ENCODE peak calls at places on chromosomes 13 and 19, in four cellular contexts. W, B, I and K are unnamed samples.

GRCh38 chr19:44476559-44477408 is 23.5 kb downstream of the ZNF180 start:
- DNase-seq in B (no peak), I (peak; percentile 31), W (no peak), K (peak; percentile 40)

GRCh38 chr13:109682534-109683244 is 103.7 kb downstream of the IRS2 start:
- DNase-seq in I (no peak), W (no peak), B (no peak), K (no peak)

GRCh38 chr13:36530861-36531590 is 98.7 kb downstream of the CCNA1 start:
- DNase-seq in I (no peak), W (no peak), B (no peak), K (no peak)

GRCh38 chr13:34065915-34066314 is 248.0 kb downstream of the RFC3 start:
- DNase-seq in B (no peak), I (peak; percentile 52), W (no peak), K (no peak)

GRCh38 chr13:30610311-30610710 is 7.4 kb upstream of the USPL1 start:
- DNase-seq in B (no peak), I (no peak), W (no peak), K (no peak)

GRCh38 chr19:43804443-43804842 is 2.2 kb upstream of the LYPD5 start:
- DNase-seq in W (no peak), B (no peak), I (peak; percentile 8), K (no peak)

GRCh38 chr13:32987462-32987861 is 28.8 kb upstream of the KL start:
- DNase-seq in W (no peak), I (no peak), B (no peak), K (no peak)

GRCh38 chr13:113493315-113493951 is 2.9 kb upstream of the DCUN1D2 start:
- DNase-seq in I (peak; percentile 94), W (no peak), B (no peak), K (peak; percentile 87)

GRCh38 chr19:29806098-29806866 is 5.5 kb upstream of the CCNE1 start:
- DNase-seq in W (no peak), I (no peak), B (no peak), K (peak; percentile 21)